ENCODE peak calls at places on chromosomes 13 and 19, in six cellular contexts. One of them, this sample, is unnamed. For H3K9me3, the result is how much of the 10 kb centered on the place peaks cover.

GRCh38 chr19:45769821-45770191 is 754 bp upstream of the SIX5 start:
- DNase-seq in aorta: peak
- DNase-seq in gastrocnemius medialis: peak
- DNase-seq in lower lobe of right lung: peak
- DNase-seq in testis: peak
- DNase-seq in stomach: peak
- DNase-seq in this sample: peak

GRCh38 chr13:24747248-24748151 is 16.5 kb upstream of the RNF17 start:
- DNase-seq in lower lobe of right lung: no peak
- DNase-seq in aorta: no peak
- DNase-seq in gastrocnemius medialis: no peak
- DNase-seq in stomach: no peak
- DNase-seq in testis: peak
- DNase-seq in this sample: no peak

GRCh38 chr13:77415253-77416127 is 88.6 kb upstream of the MYCBP2 start:
- DNase-seq in gastrocnemius medialis: no peak
- DNase-seq in aorta: no peak
- DNase-seq in lower lobe of right lung: no peak
- DNase-seq in testis: no peak
- DNase-seq in stomach: no peak
- DNase-seq in this sample: no peak

GRCh38 chr13:26968431-26969335 is 202.9 kb downstream of the USP12 start:
- DNase-seq in stomach: peak
- DNase-seq in lower lobe of right lung: peak
- DNase-seq in aorta: no peak
- DNase-seq in gastrocnemius medialis: no peak
- DNase-seq in testis: no peak
- DNase-seq in this sample: no peak

GRCh38 chr13:45315520-45316167 is 25.3 kb downstream of the TPT1 start:
- DNase-seq in stomach: no peak
- DNase-seq in lower lobe of right lung: no peak
- DNase-seq in gastrocnemius medialis: no peak
- DNase-seq in aorta: no peak
- DNase-seq in testis: no peak
- DNase-seq in this sample: no peak

GRCh38 chr13:33079960-33080359 is 63.7 kb downstream of the KL start:
- DNase-seq in stomach: no peak
- DNase-seq in lower lobe of right lung: no peak
- DNase-seq in aorta: no peak
- DNase-seq in gastrocnemius medialis: no peak
- DNase-seq in testis: no peak
- DNase-seq in this sample: no peak

GRCh38 chr19:51131780-51132680 is 7.3 kb downstream of the SIGLEC9 start:
- DNase-seq in gastrocnemius medialis: no peak
- DNase-seq in lower lobe of right lung: peak
- DNase-seq in stomach: peak
- DNase-seq in testis: peak
- DNase-seq in aorta: peak
- DNase-seq in this sample: peak

GRCh38 chr13:43074824-43075510 is 51.6 kb downstream of the DNAJC15 start:
- DNase-seq in aorta: no peak
- DNase-seq in gastrocnemius medialis: no peak
- DNase-seq in testis: no peak
- DNase-seq in stomach: no peak
- DNase-seq in lower lobe of right lung: no peak
- DNase-seq in this sample: no peak

GRCh38 chr19:16527971-16528521 is 14.2 kb downstream of the CHERP start:
- DNase-seq in stomach: peak
- DNase-seq in gastrocnemius medialis: no peak
- DNase-seq in aorta: no peak
- DNase-seq in testis: peak
- DNase-seq in lower lobe of right lung: no peak
- DNase-seq in this sample: no peak

GRCh38 chr13:23618341-23618740 is 48.1 kb downstream of the TNFRSF19 start:
- DNase-seq in lower lobe of right lung: no peak
- DNase-seq in aorta: no peak
- DNase-seq in testis: no peak
- DNase-seq in gastrocnemius medialis: no peak
- DNase-seq in stomach: no peak
- DNase-seq in this sample: no peak

GRCh38 chr13:49346460-49346859 is 97.4 kb downstream of the CAB39L start:
- DNase-seq in aorta: no peak
- DNase-seq in gastrocnemius medialis: no peak
- DNase-seq in testis: peak
- DNase-seq in stomach: no peak
- DNase-seq in lower lobe of right lung: no peak
- DNase-seq in this sample: no peak

GRCh38 chr19:58346961-58347929 is 6.0 kb downstream of the A1BG start:
- DNase-seq in testis: peak
- DNase-seq in stomach: peak
- DNase-seq in lower lobe of right lung: peak
- DNase-seq in gastrocnemius medialis: no peak
- DNase-seq in aorta: peak
- DNase-seq in this sample: peak

GRCh38 chr19:21117041-21117907 is 24.6 kb upstream of the ZNF431 start:
- DNase-seq in testis: no peak
- DNase-seq in lower lobe of right lung: no peak
- DNase-seq in aorta: no peak
- DNase-seq in gastrocnemius medialis: no peak
- DNase-seq in stomach: no peak
- DNase-seq in this sample: no peak

GRCh38 chr19:34793562-34793961 is 20.5 kb upstream of the ZNF599 start:
- DNase-seq in lower lobe of right lung: no peak
- DNase-seq in gastrocnemius medialis: no peak
- DNase-seq in aorta: no peak
- DNase-seq in stomach: no peak
- DNase-seq in testis: no peak
- DNase-seq in this sample: no peak

GRCh38 chr19:1469936-1470863 is 8.8 kb downstream of the C19orf25 start:
- DNase-seq in aorta: no peak
- DNase-seq in gastrocnemius medialis: no peak
- DNase-seq in stomach: peak
- DNase-seq in testis: peak
- DNase-seq in lower lobe of right lung: peak
- DNase-seq in this sample: no peak

GRCh38 chr13:30718661-30719520 is 16.5 kb upstream of the ALOX5AP start:
- DNase-seq in stomach: no peak
- DNase-seq in lower lobe of right lung: no peak
- DNase-seq in aorta: no peak
- DNase-seq in gastrocnemius medialis: no peak
- DNase-seq in testis: no peak
- DNase-seq in this sample: no peak

GRCh38 chr19:2731181-2732117 is 8.4 kb downstream of the SLC39A3 start:
- DNase-seq in aorta: no peak
- DNase-seq in stomach: no peak
- DNase-seq in testis: no peak
- DNase-seq in lower lobe of right lung: no peak
- DNase-seq in gastrocnemius medialis: no peak
- DNase-seq in this sample: no peak

GRCh38 chr13:98462241-98462882 is 114.5 kb downstream of the STK24 start:
- DNase-seq in lower lobe of right lung: no peak
- DNase-seq in stomach: no peak
- DNase-seq in gastrocnemius medialis: no peak
- DNase-seq in testis: no peak
- DNase-seq in aorta: no peak
- DNase-seq in this sample: no peak

GRCh38 chr13:77786888-77787287 is 89.4 kb downstream of the SLAIN1 start:
- DNase-seq in stomach: no peak
- DNase-seq in lower lobe of right lung: no peak
- DNase-seq in aorta: no peak
- DNase-seq in testis: no peak
- DNase-seq in gastrocnemius medialis: no peak
- DNase-seq in this sample: no peak

GRCh38 chr13:60690607-60691006 is 293.6 kb downstream of the TDRD3 start:
- DNase-seq in lower lobe of right lung: no peak
- DNase-seq in aorta: no peak
- DNase-seq in testis: no peak
- DNase-seq in stomach: no peak
- DNase-seq in gastrocnemius medialis: no peak
- DNase-seq in this sample: no peak

GRCh38 chr13:98143601-98144500 is 957 bp downstream of the FARP1 start:
- DNase-seq in testis: peak
- DNase-seq in aorta: no peak
- DNase-seq in lower lobe of right lung: peak
- DNase-seq in gastrocnemius medialis: no peak
- DNase-seq in stomach: no peak
- DNase-seq in this sample: no peak

GRCh38 chr13:76383671-76384461 is 502.3 kb downstream of the KCTD12 start:
- DNase-seq in gastrocnemius medialis: no peak
- DNase-seq in stomach: no peak
- DNase-seq in lower lobe of right lung: no peak
- DNase-seq in aorta: peak
- DNase-seq in testis: peak
- DNase-seq in this sample: no peak

GRCh38 chr13:29832899-29833298 is 17.5 kb downstream of the UBL3 start:
- DNase-seq in gastrocnemius medialis: no peak
- DNase-seq in aorta: no peak
- DNase-seq in stomach: no peak
- DNase-seq in testis: no peak
- DNase-seq in lower lobe of right lung: no peak
- DNase-seq in this sample: no peak

DNA sequence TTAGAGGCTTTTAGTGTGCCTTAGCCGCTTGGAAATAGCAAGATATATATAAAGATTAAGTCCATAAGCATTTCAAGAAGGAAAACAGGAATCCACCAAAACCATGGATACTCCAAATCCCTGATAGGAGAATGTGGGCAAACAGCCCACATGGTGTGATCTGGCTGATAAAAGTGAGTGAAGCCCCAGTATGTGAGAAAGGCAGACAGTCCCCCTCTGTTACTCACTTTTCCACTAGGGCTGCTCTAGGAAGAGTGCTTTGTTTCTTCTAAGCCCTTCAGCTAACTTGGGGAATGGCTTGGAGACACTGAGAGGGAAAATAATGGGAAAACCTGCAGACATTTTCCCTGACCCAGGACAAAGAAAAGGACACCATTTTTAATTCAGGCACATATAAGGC is 802.3 kb upstream of the PRR20A start:
- DNase-seq in aorta: no peak
- DNase-seq in gastrocnemius medialis: no peak
- DNase-seq in testis: no peak
- DNase-seq in lower lobe of right lung: no peak
- DNase-seq in stomach: no peak
- DNase-seq in this sample: no peak
- H3K9me3 ChIP-seq in aorta: under half
- H3K9me3 ChIP-seq in gastrocnemius medialis: under half
- H3K9me3 ChIP-seq in testis: under half
- H3K9me3 ChIP-seq in lower lobe of right lung: under half
- H3K9me3 ChIP-seq in stomach: under half
- H3K9me3 ChIP-seq in this sample: under half

GRCh38 chr19:46927106-46927505 is 66.3 kb downstream of the ARHGAP35 start:
- DNase-seq in lower lobe of right lung: no peak
- DNase-seq in gastrocnemius medialis: no peak
- DNase-seq in testis: no peak
- DNase-seq in aorta: no peak
- DNase-seq in stomach: no peak
- DNase-seq in this sample: no peak

GRCh38 chr19:46927893-46928292 is 67.1 kb downstream of the ARHGAP35 start:
- DNase-seq in testis: no peak
- DNase-seq in stomach: no peak
- DNase-seq in gastrocnemius medialis: no peak
- DNase-seq in aorta: no peak
- DNase-seq in lower lobe of right lung: no peak
- DNase-seq in this sample: no peak

GRCh38 chr19:46926201-46927071 is 65.6 kb downstream of the ARHGAP35 start:
- DNase-seq in aorta: no peak
- DNase-seq in lower lobe of right lung: no peak
- DNase-seq in testis: no peak
- DNase-seq in gastrocnemius medialis: no peak
- DNase-seq in stomach: no peak
- DNase-seq in this sample: no peak

GRCh38 chr19:46931197-46931596 is 70.4 kb downstream of the ARHGAP35 start:
- DNase-seq in stomach: no peak
- DNase-seq in aorta: no peak
- DNase-seq in lower lobe of right lung: no peak
- DNase-seq in gastrocnemius medialis: no peak
- DNase-seq in testis: no peak
- DNase-seq in this sample: no peak

GRCh38 chr19:46928951-46929350 is 68.2 kb downstream of the ARHGAP35 start:
- DNase-seq in aorta: no peak
- DNase-seq in stomach: no peak
- DNase-seq in testis: no peak
- DNase-seq in gastrocnemius medialis: no peak
- DNase-seq in lower lobe of right lung: no peak
- DNase-seq in this sample: no peak
- H3K27ac ChIP-seq in aorta: no peak
- H3K27ac ChIP-seq in stomach: no peak
- H3K27ac ChIP-seq in testis: no peak
- H3K27ac ChIP-seq in gastrocnemius medialis: peak
- H3K27ac ChIP-seq in lower lobe of right lung: no peak
- H3K27ac ChIP-seq in this sample: no peak

GRCh38 chr13:40608308-40608707 is 58.1 kb downstream of the FOXO1 start:
- DNase-seq in lower lobe of right lung: no peak
- DNase-seq in aorta: no peak
- DNase-seq in gastrocnemius medialis: no peak
- DNase-seq in testis: no peak
- DNase-seq in stomach: no peak
- DNase-seq in this sample: no peak
- H3K9me3 ChIP-seq in lower lobe of right lung: under half
- H3K9me3 ChIP-seq in aorta: under half
- H3K9me3 ChIP-seq in gastrocnemius medialis: under half
- H3K9me3 ChIP-seq in testis: under half
- H3K9me3 ChIP-seq in stomach: under half
- H3K9me3 ChIP-seq in this sample: under half

GRCh38 chr19:13025819-13026477 is 30.7 kb downstream of the NFIX start:
- DNase-seq in lower lobe of right lung: no peak
- DNase-seq in testis: no peak
- DNase-seq in gastrocnemius medialis: no peak
- DNase-seq in aorta: no peak
- DNase-seq in stomach: no peak
- DNase-seq in this sample: no peak
- H3K27ac ChIP-seq in lower lobe of right lung: peak
- H3K27ac ChIP-seq in testis: peak
- H3K27ac ChIP-seq in gastrocnemius medialis: peak
- H3K27ac ChIP-seq in aorta: peak
- H3K27ac ChIP-seq in stomach: peak
- H3K27ac ChIP-seq in this sample: peak

DNA sequence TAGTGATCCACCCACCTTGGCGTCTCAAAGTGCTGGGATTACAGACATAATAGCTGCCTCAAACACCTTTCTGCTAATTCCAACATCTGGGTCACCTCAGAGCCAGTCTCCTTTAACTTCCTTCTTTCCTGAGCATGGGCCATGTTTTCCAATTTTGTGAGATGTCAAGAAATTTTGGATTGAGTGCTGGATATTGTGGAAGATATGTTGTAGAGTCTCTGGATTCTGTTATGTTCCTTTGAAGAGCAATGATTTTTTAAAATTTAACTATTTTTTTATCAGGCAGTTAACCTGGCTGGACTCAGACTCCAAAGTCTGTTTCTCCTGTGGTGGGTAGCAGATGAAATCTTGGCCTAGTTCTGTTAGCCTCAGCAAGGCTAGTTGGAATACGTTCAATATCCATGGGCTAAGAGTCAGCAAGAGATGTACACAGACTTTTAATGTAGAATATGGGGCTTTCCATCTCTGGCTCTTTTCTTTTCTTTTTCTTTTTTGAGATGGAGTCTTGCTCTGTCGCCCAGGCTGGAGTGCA is 22.0 kb downstream of the CERS4 start:
- DNase-seq in aorta: no peak
- DNase-seq in stomach: no peak
- DNase-seq in lower lobe of right lung: no peak
- DNase-seq in gastrocnemius medialis: no peak
- DNase-seq in testis: no peak
- DNase-seq in this sample: no peak
- H3K9me3 ChIP-seq in aorta: under half
- H3K9me3 ChIP-seq in stomach: under half
- H3K9me3 ChIP-seq in lower lobe of right lung: under half
- H3K9me3 ChIP-seq in gastrocnemius medialis: under half
- H3K9me3 ChIP-seq in testis: under half
- H3K9me3 ChIP-seq in this sample: under half

This sample was measured in right atrium auricular region.